ENCODE peak calls at places on chromosomes 11 and 22, in seven cellular contexts. P, Y, C, M, Z, F and E are unnamed samples. For H3K9me3, the result is how much of the 10 kb centered on the place peaks cover.

GRCh38 chr11:115496892-115497291 is 7.3 kb downstream of the CADM1 start:
- DNase-seq in P (no peak), Y (no peak), C (no peak), M (peak), Z (no peak), F (no peak), E (no peak)

GRCh38 chr11:123448798-123449197 is 18.7 kb downstream of the GRAMD1B start:
- DNase-seq in P (no peak), Y (no peak), C (no peak), M (no peak), Z (no peak), F (no peak), E (no peak)

GRCh38 chr11:1290052-1291040 is 19.1 kb downstream of the TOLLIP start:
- DNase-seq in P (no peak), Y (no peak), C (no peak), M (no peak), Z (no peak), F (peak), E (no peak)

GRCh38 chr11:112211556-112211955 is 14.7 kb upstream of the PTS start:
- DNase-seq in P (no peak), Y (no peak), C (no peak), M (no peak), Z (no peak), F (no peak), E (no peak)

GRCh38 chr11:68651208-68651984 is 32.9 kb upstream of the GAL start:
- DNase-seq in P (no peak), Y (no peak), C (no peak), M (peak), Z (no peak), F (no peak), E (no peak)

GRCh38 chr11:44865866-44866272 is 84.8 kb downstream of the TP53I11 start:
- DNase-seq in P (no peak), Y (no peak), C (no peak), M (no peak), Z (peak), F (no peak), E (no peak)

GRCh38 chr22:45376703-45377102 is 36.7 kb downstream of the SMC1B start:
- DNase-seq in P (no peak), Y (no peak), C (peak), M (no peak), Z (peak), F (no peak), E (no peak)

GRCh38 chr11:113505541-113506375 is 30.6 kb upstream of the DRD2 start:
- DNase-seq in P (no peak), Y (no peak), C (no peak), M (peak), Z (no peak), F (no peak), E (no peak)

GRCh38 chr22:29944339-29944738 is 61.4 kb downstream of the MTMR3 start:
- DNase-seq in P (no peak), Y (no peak), C (no peak), M (peak), Z (no peak), F (no peak), E (no peak)

GRCh38 chr11:12189543-12190235 is 79.3 kb downstream of the MICAL2 start:
- DNase-seq in P (no peak), Y (no peak), C (no peak), M (no peak), Z (no peak), F (peak), E (no peak)

GRCh38 chr11:11498195-11498594 is 123.6 kb downstream of the GALNT18 start:
- DNase-seq in P (no peak), Y (no peak), C (no peak), M (no peak), Z (no peak), F (no peak), E (no peak)

GRCh38 chr11:102115557-102115956 is 5.3 kb downstream of the YAP1 start:
- DNase-seq in P (peak), Y (no peak), C (no peak), M (peak), Z (no peak), F (no peak), E (no peak)

GRCh38 chr11:34084637-34085036 is 20.8 kb upstream of the NAT10 start:
- DNase-seq in P (no peak), Y (no peak), C (no peak), M (no peak), Z (no peak), F (no peak), E (no peak)

GRCh38 chr11:16815047-16815767 is 76.8 kb downstream of the C11orf58 start:
- DNase-seq in P (no peak), Y (no peak), C (peak), M (peak), Z (peak), F (peak), E (no peak)

GRCh38 chr11:84117394-84117793 is 831.2 kb upstream of the CCDC90B start:
- DNase-seq in P (no peak), Y (no peak), C (no peak), M (peak), Z (no peak), F (no peak), E (no peak)

GRCh38 chr22:17772963-17773605 is 1.2 kb downstream of the BID start:
- DNase-seq in P (no peak), Y (no peak), C (no peak), M (peak), Z (no peak), F (no peak), E (no peak)

GRCh38 chr22:43841742-43842141 is 20.6 kb downstream of the SULT4A1 start:
- DNase-seq in P (no peak), Y (no peak), C (no peak), M (no peak), Z (no peak), F (no peak), E (no peak)

GRCh38 chr22:30196867-30197336 is 49.7 kb downstream of the LIF start:
- DNase-seq in P (no peak), Y (no peak), C (no peak), M (no peak), Z (no peak), F (no peak), E (no peak)

GRCh38 chr11:19345519-19345847 is 104.7 kb upstream of the E2F8 start:
- DNase-seq in P (peak), Y (peak), C (no peak), M (no peak), Z (no peak), F (no peak), E (no peak)

GRCh38 chr11:76777325-76777724 is 5.8 kb upstream of the TSKU start:
- DNase-seq in P (no peak), Y (no peak), C (no peak), M (no peak), Z (no peak), F (no peak), E (no peak)

GRCh38 chr11:102428696-102429095 is 23.9 kb downstream of the TMEM123 start:
- DNase-seq in P (no peak), Y (no peak), C (no peak), M (no peak), Z (no peak), F (no peak), E (no peak)

GRCh38 chr11:3944198-3944597 is 88.7 kb downstream of the STIM1 start:
- DNase-seq in P (no peak), Y (no peak), C (no peak), M (peak), Z (no peak), F (peak), E (no peak)

GRCh38 chr11:68009391-68010000 is 631 bp upstream of the ALDH3B1 start:
- DNase-seq in P (no peak), Y (peak), C (no peak), M (peak), Z (no peak), F (no peak), E (no peak)

GRCh38 chr11:2666828-2667570 is 32.8 kb downstream of the KCNQ1OT1 start:
- DNase-seq in P (no peak), Y (no peak), C (no peak), M (no peak), Z (peak), F (no peak), E (no peak)

GRCh38 chr11:102592634-102593581 is 32.2 kb downstream of the MMP20 start:
- DNase-seq in P (no peak), Y (peak), C (no peak), M (peak), Z (no peak), F (no peak), E (no peak)

GRCh38 chr11:2581151-2581930 is 118.5 kb downstream of the KCNQ1OT1 start:
- DNase-seq in P (no peak), Y (no peak), C (peak), M (no peak), Z (no peak), F (peak), E (no peak)

GRCh38 chr22:48140261-48140660 is 1377.8 kb downstream of the TBC1D22A start:
- DNase-seq in P (no peak), Y (no peak), C (no peak), M (no peak), Z (no peak), F (no peak), E (no peak)
- H3K9me3 ChIP-seq in P (under half), Y (under half), C (under half), M (under half), Z (under half), F (under half), E (under half)

DNA sequence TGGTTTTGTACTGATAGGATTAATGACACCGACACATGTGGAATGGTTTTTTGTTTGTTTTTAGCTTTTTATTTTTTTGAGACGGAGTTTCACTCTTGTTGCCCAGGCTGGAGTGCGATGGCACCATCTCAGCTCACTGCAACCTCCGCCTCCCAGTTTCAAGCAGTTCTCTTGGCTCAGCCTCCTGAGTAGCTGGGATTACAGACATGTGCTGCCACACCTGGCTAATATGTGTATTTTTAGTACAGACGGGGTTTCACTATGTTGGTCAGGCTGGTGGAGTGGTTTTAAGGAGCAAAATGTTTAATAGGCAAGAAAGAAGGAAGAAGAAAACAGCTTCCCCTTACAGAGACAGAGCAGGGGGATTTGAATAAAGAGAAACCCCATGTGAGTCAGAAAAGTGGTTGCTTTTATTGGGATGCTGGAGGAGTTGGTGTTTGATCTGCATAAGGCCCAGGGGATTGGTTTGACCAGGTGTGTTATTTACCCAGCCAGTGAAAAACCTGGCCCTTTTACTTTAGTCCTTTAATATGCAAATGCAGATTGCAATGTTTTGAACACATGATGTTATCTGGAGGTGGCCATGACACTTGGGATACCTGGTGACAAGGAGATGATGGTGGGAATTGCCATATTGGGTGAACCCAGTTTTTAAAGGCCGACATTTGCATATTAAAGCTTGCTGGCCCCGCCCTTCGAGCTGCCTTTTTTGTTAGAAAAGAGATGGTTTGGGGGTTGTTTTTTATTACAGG is 24.3 kb downstream of the SUSD2 start:
- DNase-seq in P (no peak), Y (peak), C (no peak), M (no peak), Z (no peak), F (no peak), E (no peak)
- H3K9me3 ChIP-seq in P (under half), Y (under half), C (under half), M (under half), Z (under half), F (under half), E (under half)

DNA sequence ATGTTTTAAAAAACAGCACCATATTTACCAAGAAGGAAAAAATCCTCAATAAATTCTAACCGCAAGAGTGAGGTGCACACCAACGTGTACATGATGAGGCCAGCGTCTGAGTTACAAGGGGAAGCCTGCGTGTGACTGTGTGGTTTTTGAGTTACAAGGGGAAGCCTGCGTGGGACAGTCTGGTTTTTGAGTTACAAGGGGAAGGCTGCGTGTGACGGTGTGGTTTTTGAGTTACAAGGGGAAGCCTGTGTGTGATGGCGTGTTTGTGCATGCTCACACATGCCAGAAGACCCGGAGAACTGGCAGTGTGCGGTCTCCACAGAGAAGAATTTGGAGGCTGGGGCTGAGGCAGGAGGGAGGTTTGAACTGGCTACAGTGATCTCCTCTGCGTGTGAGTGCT is 1376.4 kb downstream of the TBC1D22A start:
- DNase-seq in P (no peak), Y (no peak), C (no peak), M (no peak), Z (no peak), F (no peak), E (no peak)
- H3K9me3 ChIP-seq in P (under half), Y (under half), C (under half), M (under half), Z (under half), F (under half), E (under half)

GRCh38 chr22:48504519-48505140 is 1323.0 kb downstream of the BRD1 start:
- DNase-seq in P (no peak), Y (no peak), C (no peak), M (no peak), Z (no peak), F (no peak), E (no peak)
- H3K9me3 ChIP-seq in P (under half), Y (under half), C (under half), M (under half), Z (under half), F (under half), E (under half)

DNA sequence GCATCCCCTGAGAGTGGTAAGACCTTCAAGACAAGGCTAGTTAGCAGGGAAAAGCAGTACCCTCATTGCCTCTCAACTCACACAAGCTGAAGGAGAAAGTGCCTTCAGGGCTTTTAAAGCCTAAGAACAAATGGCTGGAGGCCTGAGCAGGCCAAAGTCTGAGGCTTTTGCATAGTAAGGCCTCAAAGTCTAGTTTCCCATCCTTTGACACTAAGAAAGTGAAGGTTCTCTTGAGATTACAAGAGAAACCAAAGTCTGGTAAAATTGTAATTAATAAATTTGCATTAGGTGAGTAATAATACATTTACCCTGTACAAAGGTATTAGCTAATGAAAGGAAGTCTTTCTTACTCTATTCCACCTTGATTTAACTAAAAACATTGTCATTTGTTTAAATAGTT is 47.0 kb upstream of the CCDC89 start:
- DNase-seq in P (no peak), Y (no peak), C (no peak), M (no peak), Z (no peak), F (no peak), E (no peak)
- H3K9me3 ChIP-seq in P (under half), Y (under half), C (under half), M (under half), Z (under half), F (under half), E (under half)

GRCh38 chr22:48154943-48155240 is 1392.4 kb downstream of the TBC1D22A start:
- DNase-seq in P (no peak), Y (no peak), C (no peak), M (no peak), Z (no peak), F (peak), E (no peak)
- H3K9me3 ChIP-seq in P (under half), Y (under half), C (under half), M (under half), Z (under half), F (under half), E (under half)

GRCh38 chr11:72808415-72808814 is 5.8 kb upstream of the ATG16L2 start:
- DNase-seq in P (no peak), Y (no peak), C (no peak), M (peak), Z (no peak), F (no peak), E (no peak)
- H3K9me3 ChIP-seq in P (under half), Y (under half), C (under half), M (under half), Z (under half), F (under half), E (under half)

GRCh38 chr11:50394017-50394416 is 361.3 kb downstream of the OR4C45 start:
- DNase-seq in P (no peak), Y (no peak), C (no peak), M (no peak), Z (no peak), F (no peak), E (no peak)
- H3K9me3 ChIP-seq in P (under half), Y (under half), C (under half), M (under half), Z (half or more), F (half or more), E (under half)